ENCODE peak calls at places on chromosome 1, in four cellular contexts. One of them, this sample, is unnamed.

GRCh38 chr1:226862900-226863299 is 7.5 kb upstream of the PSEN2 start:
- DNase-seq in ascending aorta: no peak
- DNase-seq in endodermal cell: no peak
- DNase-seq in RWPE1: no peak
- DNase-seq in this sample: no peak

GRCh38 chr1:36199934-36200741 is 24.1 kb upstream of the THRAP3 start:
- DNase-seq in ascending aorta: no peak
- DNase-seq in endodermal cell: no peak
- DNase-seq in RWPE1: no peak
- DNase-seq in this sample: no peak

GRCh38 chr1:66761273-66761672 is 9.0 kb downstream of the DYNLT5 start:
- DNase-seq in RWPE1: no peak
- DNase-seq in ascending aorta: no peak
- DNase-seq in endodermal cell: no peak
- DNase-seq in this sample: no peak

GRCh38 chr1:12034381-12034801 is 15.1 kb downstream of the MIIP start:
- DNase-seq in ascending aorta: no peak
- DNase-seq in RWPE1: no peak
- DNase-seq in endodermal cell: no peak
- DNase-seq in this sample: no peak

GRCh38 chr1:4395158-4395557 is 259.3 kb upstream of the AJAP1 start:
- DNase-seq in ascending aorta: no peak
- DNase-seq in RWPE1: no peak
- DNase-seq in endodermal cell: no peak
- DNase-seq in this sample: no peak

GRCh38 chr1:214650664-214651063 is 47.7 kb downstream of the CENPF start:
- DNase-seq in endodermal cell: no peak
- DNase-seq in ascending aorta: no peak
- DNase-seq in RWPE1: no peak
- DNase-seq in this sample: no peak

GRCh38 chr1:228081144-228081543 is 1.4 kb upstream of the ARF1 start:
- DNase-seq in endodermal cell: peak; percentile 64
- DNase-seq in ascending aorta: no peak
- DNase-seq in RWPE1: no peak
- DNase-seq in this sample: no peak

GRCh38 chr1:218294531-218294930 is 9.4 kb downstream of the RRP15 start:
- DNase-seq in RWPE1: no peak
- DNase-seq in ascending aorta: no peak
- DNase-seq in endodermal cell: no peak
- DNase-seq in this sample: no peak

GRCh38 chr1:204228896-204229295 is 15.1 kb upstream of the GOLT1A start:
- DNase-seq in endodermal cell: peak; percentile 28
- DNase-seq in RWPE1: no peak
- DNase-seq in ascending aorta: no peak
- DNase-seq in this sample: no peak

GRCh38 chr1:60228253-60228594 is 154.7 kb upstream of the C1orf87 start:
- DNase-seq in RWPE1: no peak
- DNase-seq in endodermal cell: no peak
- DNase-seq in ascending aorta: no peak
- DNase-seq in this sample: no peak

GRCh38 chr1:46552357-46553237 is 1.1 kb upstream of the KNCN start:
- DNase-seq in endodermal cell: no peak
- DNase-seq in ascending aorta: no peak
- DNase-seq in RWPE1: no peak
- DNase-seq in this sample: no peak

GRCh38 chr1:9289090-9289534 is 3.6 kb upstream of the SPSB1 start:
- DNase-seq in RWPE1: no peak
- DNase-seq in ascending aorta: no peak
- DNase-seq in endodermal cell: peak; percentile 91
- DNase-seq in this sample: no peak

GRCh38 chr1:159266832-159267231 is 35.3 kb upstream of the FCER1A start:
- DNase-seq in ascending aorta: no peak
- DNase-seq in RWPE1: no peak
- DNase-seq in endodermal cell: no peak
- DNase-seq in this sample: no peak

GRCh38 chr1:239930646-239931262 is 160.9 kb upstream of the FMN2 start:
- DNase-seq in endodermal cell: no peak
- DNase-seq in ascending aorta: no peak
- DNase-seq in RWPE1: no peak
- DNase-seq in this sample: no peak

GRCh38 chr1:40783001-40783905 is at the start of gene KCNQ4:
- DNase-seq in endodermal cell: peak; percentile 90
- DNase-seq in ascending aorta: no peak
- DNase-seq in RWPE1: peak; percentile 40
- DNase-seq in this sample: no peak

GRCh38 chr1:193190096-193190744 is 3.8 kb upstream of the B3GALT2 start:
- DNase-seq in RWPE1: no peak
- DNase-seq in ascending aorta: no peak
- DNase-seq in endodermal cell: no peak
- DNase-seq in this sample: no peak

GRCh38 chr1:18385239-18385790 is 95.4 kb upstream of the KLHDC7A start:
- DNase-seq in ascending aorta: no peak
- DNase-seq in endodermal cell: peak; percentile 79
- DNase-seq in RWPE1: no peak
- DNase-seq in this sample: no peak

GRCh38 chr1:32759997-32760623 is 57.0 kb downstream of the YARS1 start:
- DNase-seq in RWPE1: peak; percentile 99
- DNase-seq in endodermal cell: peak; percentile 99
- DNase-seq in ascending aorta: no peak
- DNase-seq in this sample: no peak

GRCh38 chr1:243422362-243422761 is 166.5 kb downstream of the SDCCAG8 start:
- DNase-seq in ascending aorta: no peak
- DNase-seq in endodermal cell: no peak
- DNase-seq in RWPE1: no peak
- DNase-seq in this sample: no peak

GRCh38 chr1:105793541-105794146 is 1262.8 kb upstream of the PRMT6 start:
- DNase-seq in endodermal cell: peak; percentile 84
- DNase-seq in RWPE1: peak; percentile 14
- DNase-seq in ascending aorta: no peak
- DNase-seq in this sample: no peak

GRCh38 chr1:182410620-182411273 is 10.3 kb upstream of the TEDDM1 start:
- DNase-seq in RWPE1: no peak
- DNase-seq in endodermal cell: no peak
- DNase-seq in ascending aorta: no peak
- DNase-seq in this sample: no peak

GRCh38 chr1:231724876-231725647 is 98.5 kb downstream of the DISC1 start:
- DNase-seq in endodermal cell: peak; percentile 90
- DNase-seq in RWPE1: peak; percentile 42
- DNase-seq in ascending aorta: no peak
- DNase-seq in this sample: no peak

GRCh38 chr1:225825606-225826005 is 15.7 kb downstream of the EPHX1 start:
- DNase-seq in endodermal cell: no peak
- DNase-seq in RWPE1: no peak
- DNase-seq in ascending aorta: no peak
- DNase-seq in this sample: no peak

GRCh38 chr1:39899611-39900538 is 1.8 kb downstream of the MYCL start:
- DNase-seq in endodermal cell: no peak
- DNase-seq in RWPE1: no peak
- DNase-seq in ascending aorta: no peak
- DNase-seq in this sample: no peak

GRCh38 chr1:180631766-180632325 is at the start of gene XPR1:
- DNase-seq in endodermal cell: peak; percentile 99
- DNase-seq in ascending aorta: peak; percentile 92
- DNase-seq in RWPE1: peak; percentile 98
- DNase-seq in this sample: peak; percentile 96
- TF ChIP-seq CTCF in endodermal cell: no peak
- TF ChIP-seq CTCF in ascending aorta: no peak
- TF ChIP-seq CTCF in RWPE1: peak; percentile 39
- TF ChIP-seq CTCF in this sample: peak; percentile 21

DNA sequence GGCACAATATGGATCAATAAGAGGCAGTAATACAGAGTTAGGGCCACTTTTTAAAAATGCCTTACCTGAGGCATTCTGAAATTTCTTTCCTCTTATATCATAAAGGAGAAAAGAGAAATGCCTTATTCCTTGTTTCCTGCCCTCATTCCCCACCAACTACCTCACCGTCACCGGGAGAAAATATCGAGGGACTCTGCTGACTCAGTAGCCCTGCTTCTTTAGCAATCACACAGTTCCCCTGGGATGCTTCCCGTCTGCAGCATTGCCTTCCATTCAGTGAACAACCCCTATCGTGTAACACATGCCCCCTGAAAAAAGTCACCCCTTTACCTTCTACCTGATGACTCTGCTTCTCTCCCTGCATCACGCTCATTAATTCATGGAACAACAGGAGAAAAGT is 50.9 kb downstream of the WDR64 start:
- DNase-seq in ascending aorta: no peak
- DNase-seq in RWPE1: peak; percentile 27
- DNase-seq in endodermal cell: no peak
- DNase-seq in this sample: no peak
- H3K27ac ChIP-seq in ascending aorta: no peak overlapping the region
- H3K27ac ChIP-seq in RWPE1: peak overlapping the region; percentile 34
- H3K27ac ChIP-seq in endodermal cell: no peak overlapping the region
- H3K27ac ChIP-seq in this sample: no peak overlapping the region

GRCh38 chr1:165679282-165680036 is 18.9 kb downstream of the ALDH9A1 start:
- DNase-seq in RWPE1: no peak
- DNase-seq in endodermal cell: peak; percentile 60
- DNase-seq in ascending aorta: no peak
- DNase-seq in this sample: no peak
- TF ChIP-seq CTCF in RWPE1: no peak
- TF ChIP-seq CTCF in endodermal cell: peak; percentile 52
- TF ChIP-seq CTCF in ascending aorta: no peak
- TF ChIP-seq CTCF in this sample: no peak

DNA sequence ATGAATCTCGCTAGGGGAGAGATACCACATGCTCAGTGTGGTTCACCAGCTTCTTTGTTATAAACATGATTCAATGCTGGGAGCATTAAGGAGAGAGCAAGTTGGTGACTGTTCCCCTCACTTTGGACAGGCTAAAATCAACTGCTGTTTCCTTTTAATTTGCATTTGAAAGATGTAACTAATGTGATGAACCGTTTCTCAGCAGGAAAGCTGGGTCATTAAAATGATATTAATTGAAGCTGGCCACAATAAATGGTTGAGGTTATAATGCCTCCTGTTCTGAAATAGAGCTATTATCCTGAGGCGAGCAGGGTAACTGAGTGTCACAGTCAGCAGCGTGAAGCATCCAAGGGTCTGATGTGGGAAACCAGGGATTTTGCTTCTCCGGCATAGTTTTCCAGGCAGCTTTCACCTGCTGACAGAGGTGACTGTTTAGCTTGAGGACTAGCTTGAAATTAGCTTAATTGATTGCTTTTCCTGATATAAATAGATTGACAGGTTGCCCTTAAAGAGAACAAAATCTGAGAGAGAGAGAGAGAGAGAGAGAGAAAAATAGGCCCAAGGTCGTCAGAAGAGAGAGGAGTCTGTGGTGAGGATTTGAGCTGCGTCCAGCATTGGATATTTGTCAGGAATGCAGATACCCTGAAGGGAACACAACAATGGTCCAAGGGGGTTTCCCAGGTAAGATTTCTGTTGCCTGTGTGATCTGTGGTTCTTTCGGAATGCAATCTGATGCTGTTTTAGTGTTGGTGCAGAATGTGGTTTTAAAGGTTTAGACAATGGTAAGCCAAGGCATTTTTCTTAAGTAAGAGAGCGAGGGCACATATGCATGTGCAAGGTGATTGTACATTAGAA is 209.7 kb downstream of the PATJ start:
- DNase-seq in endodermal cell: peak; percentile 72
- DNase-seq in ascending aorta: no peak
- DNase-seq in RWPE1: no peak
- DNase-seq in this sample: no peak
- H3K27ac ChIP-seq in endodermal cell: peak overlapping the region; percentile 48
- H3K27ac ChIP-seq in ascending aorta: no peak overlapping the region
- H3K27ac ChIP-seq in RWPE1: no peak overlapping the region
- H3K27ac ChIP-seq in this sample: no peak overlapping the region

GRCh38 chr1:229642970-229643369 is 16.9 kb downstream of the URB2 start:
- DNase-seq in endodermal cell: no peak
- DNase-seq in ascending aorta: no peak
- DNase-seq in RWPE1: no peak
- DNase-seq in this sample: no peak

GRCh38 chr1:229641306-229641705 is 15.3 kb downstream of the URB2 start:
- DNase-seq in ascending aorta: no peak
- DNase-seq in RWPE1: no peak
- DNase-seq in endodermal cell: no peak
- DNase-seq in this sample: no peak

GRCh38 chr1:229643996-229644748 is 18.1 kb downstream of the URB2 start:
- DNase-seq in endodermal cell: no peak
- DNase-seq in ascending aorta: no peak
- DNase-seq in RWPE1: no peak
- DNase-seq in this sample: no peak

GRCh38 chr1:229640455-229640854 is 14.4 kb downstream of the URB2 start:
- DNase-seq in ascending aorta: no peak
- DNase-seq in endodermal cell: no peak
- DNase-seq in RWPE1: no peak
- DNase-seq in this sample: no peak

GRCh38 chr1:229642376-229642775 is 16.3 kb downstream of the URB2 start:
- DNase-seq in endodermal cell: no peak
- DNase-seq in ascending aorta: no peak
- DNase-seq in RWPE1: no peak
- DNase-seq in this sample: no peak
- TF ChIP-seq CTCF in endodermal cell: no peak
- TF ChIP-seq CTCF in ascending aorta: no peak
- TF ChIP-seq CTCF in RWPE1: no peak
- TF ChIP-seq CTCF in this sample: no peak

DNA sequence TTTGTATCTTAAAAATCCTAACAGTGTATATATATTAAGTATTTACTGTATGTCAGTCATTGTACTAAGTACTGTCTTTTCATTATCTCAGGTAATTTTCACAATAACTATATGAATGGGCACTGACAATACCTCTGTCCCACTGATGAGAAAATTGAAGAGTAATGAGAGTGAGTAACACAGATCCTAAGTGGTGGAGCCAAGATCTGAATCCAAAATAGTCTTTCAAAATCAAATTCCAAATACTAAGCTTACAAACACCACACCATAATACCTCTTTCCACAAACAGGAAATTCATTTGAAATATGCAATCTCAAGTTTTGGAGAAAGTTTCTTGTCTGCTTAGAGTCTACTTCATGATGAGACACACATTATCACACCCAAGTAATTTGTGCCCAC is 105.9 kb upstream of the EDEM3 start:
- DNase-seq in RWPE1: no peak
- DNase-seq in ascending aorta: no peak
- DNase-seq in endodermal cell: no peak
- DNase-seq in this sample: no peak
- H3K27ac ChIP-seq in RWPE1: no peak overlapping the region
- H3K27ac ChIP-seq in ascending aorta: peak overlapping the region; percentile 21
- H3K27ac ChIP-seq in endodermal cell: no peak overlapping the region
- H3K27ac ChIP-seq in this sample: no peak overlapping the region